ENCODE peak calls at places on chromosomes 5 and 9, in ten cellular contexts. D is esophagus squamous epithelium; V is amniotic epithelial cell; X is G401; J is MG63; H is germinal center; A is BE2C; N is ELR; F is activated CD4-positive, alpha-beta memory T cell treated with anti-CD3 and anti-CD28 coated beads, Interleukin-2, amount 10 ng/mL, durations not matched to agents 7 days and 5 days; S is lung. L is an unnamed sample.

GRCh38 chr5:83313431-83313830 is 158.1 kb upstream of the VCAN start:
- DNase-seq in A (no peak), N (peak), X (no peak), D (no peak), H (no peak), J (no peak), F (no peak), S (no peak), V (peak), L (no peak)

GRCh38 chr5:130141689-130142320 is 237.5 kb downstream of the CHSY3 start:
- DNase-seq in D (no peak), J (peak), N (peak), A (peak), X (no peak), V (peak), H (peak), S (no peak), F (no peak), L (no peak)

GRCh38 chr5:146947181-146947941 is 68.8 kb upstream of the PPP2R2B start:
- DNase-seq in F (no peak), S (no peak), N (peak), D (no peak), A (peak), H (no peak), V (peak), X (no peak), J (peak), L (no peak)

GRCh38 chr5:37015795-37016666 is 139.5 kb downstream of the NIPBL start:
- DNase-seq in J (no peak), H (no peak), N (peak), A (no peak), X (no peak), D (no peak), S (no peak), F (no peak), V (peak), L (no peak)

GRCh38 chr5:133400831-133401351 is 211.4 kb downstream of the FSTL4 start:
- DNase-seq in A (no peak), N (no peak), V (no peak), F (no peak), S (peak), H (no peak), X (no peak), D (no peak), J (no peak), L (no peak)

GRCh38 chr5:151408633-151409243 is 38.7 kb upstream of the SLC36A1 start:
- DNase-seq in A (no peak), H (no peak), D (no peak), S (no peak), V (no peak), N (no peak), J (no peak), X (no peak), F (no peak), L (no peak)

GRCh38 chr9:86202338-86202882 is 57.0 kb downstream of the C9orf153 start:
- DNase-seq in S (no peak), F (peak), V (peak), H (peak), A (peak), D (no peak), N (peak), J (peak), X (peak), L (no peak)

GRCh38 chr5:172789687-172790495 is 18.9 kb upstream of the DUSP1 start:
- DNase-seq in N (peak), X (no peak), D (no peak), F (no peak), S (no peak), H (no peak), V (peak), A (no peak), J (peak), L (no peak)

GRCh38 chr9:394347-395052 is 179.8 kb downstream of the DOCK8 start:
- DNase-seq in A (no peak), F (no peak), D (no peak), N (no peak), H (no peak), V (no peak), J (peak), S (no peak), X (no peak), L (no peak)

GRCh38 chr5:59790399-59791130 is 103.0 kb downstream of the PDE4D start:
- DNase-seq in V (peak), N (peak), H (peak), F (no peak), A (no peak), S (no peak), J (peak), X (no peak), D (no peak), L (no peak)

GRCh38 chr5:177470759-177471536 is 2.5 kb downstream of the DBN1 start:
- DNase-seq in J (no peak), X (no peak), D (no peak), F (no peak), S (no peak), H (no peak), N (peak), V (no peak), A (no peak), L (no peak)

GRCh38 chr9:36144322-36145206 is 8.0 kb downstream of the GLIPR2 start:
- DNase-seq in H (no peak), D (no peak), A (no peak), X (no peak), S (no peak), J (no peak), V (no peak), N (no peak), F (peak), L (no peak)

GRCh38 chr9:111037744-111038335 is 430 bp downstream of the LPAR1 start:
- DNase-seq in H (no peak), J (no peak), F (no peak), V (no peak), D (no peak), A (peak), X (no peak), N (peak), S (no peak), L (no peak)

GRCh38 chr5:73280821-73281746 is 108.1 kb downstream of the TMEM174 start:
- DNase-seq in V (peak), H (no peak), A (peak), D (no peak), J (peak), S (peak), N (peak), X (peak), F (no peak), L (no peak)

GRCh38 chr9:104923289-104923688 is 4.7 kb downstream of the ABCA1 start:
- DNase-seq in H (no peak), V (peak), N (no peak), J (no peak), S (no peak), D (no peak), F (no peak), X (no peak), A (no peak), L (no peak)

GRCh38 chr5:74587895-74588294 is 52.6 kb downstream of the ENC1 start:
- DNase-seq in D (no peak), F (no peak), S (no peak), X (no peak), H (no peak), A (no peak), J (no peak), N (no peak), V (no peak), L (no peak)

GRCh38 chr9:123925161-123925560 is 4.8 kb downstream of the DENND1A start:
- DNase-seq in A (no peak), F (no peak), X (no peak), D (no peak), H (no peak), N (peak), J (no peak), V (no peak), S (no peak), L (no peak)

GRCh38 chr9:123716339-123716738 is 213.6 kb downstream of the DENND1A start:
- DNase-seq in J (no peak), F (no peak), A (no peak), V (no peak), D (no peak), H (no peak), S (no peak), N (no peak), X (no peak), L (no peak)

GRCh38 chr5:80187274-80187673 is 68.6 kb downstream of the SERINC5 start:
- DNase-seq in S (no peak), D (no peak), X (no peak), A (no peak), N (no peak), J (no peak), F (no peak), V (no peak), H (no peak), L (no peak)

GRCh38 chr9:136587145-136587943 is 41.5 kb upstream of the NOTCH1 start:
- DNase-seq in S (peak), X (no peak), V (peak), F (no peak), A (peak), D (no peak), H (no peak), J (peak), N (peak), L (no peak)

GRCh38 chr9:93590609-93591234 is 14.3 kb downstream of the PHF2 start:
- DNase-seq in D (no peak), F (peak), N (no peak), S (peak), X (no peak), J (no peak), H (no peak), A (no peak), V (no peak), L (no peak)

GRCh38 chr9:91720746-91721705 is 229.0 kb downstream of the ROR2 start:
- DNase-seq in N (no peak), J (no peak), X (no peak), H (peak), A (no peak), V (peak), F (no peak), S (no peak), D (no peak), L (no peak)

GRCh38 chr9:129281506-129282145 is 103.6 kb upstream of the IER5L start:
- DNase-seq in H (no peak), A (no peak), N (no peak), S (no peak), J (no peak), D (no peak), V (no peak), F (peak), X (no peak), L (no peak)

GRCh38 chr9:117160254-117160653 is 254.6 kb downstream of the ASTN2 start:
- DNase-seq in A (no peak), X (peak), H (no peak), J (no peak), V (no peak), S (no peak), F (no peak), D (no peak), N (peak), L (no peak)

GRCh38 chr5:7886849-7887460 is 18.0 kb downstream of the MTRR start:
- DNase-seq in X (peak), A (no peak), H (peak), S (no peak), D (no peak), F (no peak), J (no peak), N (peak), V (peak), L (no peak)

GRCh38 chr9:99365233-99365980 is 143.3 kb downstream of the SEC61B start:
- DNase-seq in A (no peak), S (no peak), D (no peak), N (peak), X (no peak), H (no peak), J (no peak), V (peak), F (no peak), L (no peak)

GRCh38 chr5:98796197-98796972 is 22.9 kb downstream of the RGMB start:
- DNase-seq in D (no peak), N (peak), V (peak), J (peak), X (peak), A (peak), S (peak), H (peak), F (peak), L (no peak)

GRCh38 chr9:31542384-31543055 is 841.9 kb upstream of the ACO1 start:
- DNase-seq in N (no peak), H (no peak), J (peak), D (no peak), F (peak), V (peak), S (no peak), A (peak), X (no peak), L (no peak)

GRCh38 chr9:99820330-99821186 is 1.1 kb upstream of the NR4A3 start:
- DNase-seq in D (no peak), S (peak), F (peak), X (no peak), N (peak), V (peak), J (peak), H (peak), A (peak), L (no peak)

GRCh38 chr9:35286381-35286780 is 124.6 kb downstream of the UNC13B start:
- DNase-seq in D (no peak), H (no peak), A (no peak), X (no peak), F (no peak), S (no peak), N (no peak), J (no peak), V (no peak), L (no peak)

GRCh38 chr5:9207820-9208418 is 338.0 kb downstream of the SEMA5A start:
- DNase-seq in J (no peak), X (peak), D (no peak), N (peak), V (peak), F (no peak), A (no peak), H (peak), S (no peak), L (no peak)